ENCODE peak calls at places on chromosomes 5 and 9, in four cellular contexts. One of them, this sample, is unnamed.

GRCh38 chr5:64746446-64746845 is 22.0 kb downstream of the SREK1IP1 start:
- DNase-seq in K562: no peak
- DNase-seq in GM12878: no peak
- DNase-seq in HEK293T: no peak
- DNase-seq in this sample: no peak

GRCh38 chr5:1003296-1003937 is 5.2 kb upstream of the NKD2 start:
- DNase-seq in K562: no peak
- DNase-seq in GM12878: no peak
- DNase-seq in HEK293T: no peak
- DNase-seq in this sample: no peak

GRCh38 chr9:86591472-86591871 is 237.3 kb upstream of the TUT7 start:
- DNase-seq in K562: no peak
- DNase-seq in GM12878: no peak
- DNase-seq in HEK293T: no peak
- DNase-seq in this sample: no peak

GRCh38 chr9:18296702-18297531 is 177.0 kb upstream of the ADAMTSL1 start:
- DNase-seq in K562: no peak
- DNase-seq in GM12878: no peak
- DNase-seq in HEK293T: no peak
- DNase-seq in this sample: no peak

GRCh38 chr5:153670081-153670480 is 179.6 kb downstream of the GRIA1 start:
- DNase-seq in K562: no peak
- DNase-seq in GM12878: no peak
- DNase-seq in HEK293T: no peak
- DNase-seq in this sample: no peak

GRCh38 chr5:109878887-109879286 is 189.2 kb downstream of the MAN2A1 start:
- DNase-seq in K562: no peak
- DNase-seq in GM12878: no peak
- DNase-seq in HEK293T: no peak
- DNase-seq in this sample: no peak

GRCh38 chr9:120439147-120439546 is 140.8 kb downstream of the CDK5RAP2 start:
- DNase-seq in K562: peak; percentile 46
- DNase-seq in GM12878: no peak
- DNase-seq in HEK293T: peak; percentile 25
- DNase-seq in this sample: peak; percentile 17

GRCh38 chr5:108382784-108383358 is 973 bp upstream of the FBXL17 start:
- DNase-seq in K562: peak; percentile 8
- DNase-seq in GM12878: no peak
- DNase-seq in HEK293T: peak; percentile 9
- DNase-seq in this sample: no peak

GRCh38 chr9:114116061-114116747 is 17.1 kb upstream of the KIF12 start:
- DNase-seq in K562: no peak
- DNase-seq in GM12878: no peak
- DNase-seq in HEK293T: no peak
- DNase-seq in this sample: no peak

GRCh38 chr5:2866622-2867372 is 115.3 kb upstream of the IRX2 start:
- DNase-seq in K562: no peak
- DNase-seq in GM12878: no peak
- DNase-seq in HEK293T: no peak
- DNase-seq in this sample: no peak

GRCh38 chr9:98146101-98146991 is 27.3 kb upstream of the TRIM14 start:
- DNase-seq in K562: no peak
- DNase-seq in GM12878: peak; percentile 36
- DNase-seq in HEK293T: no peak
- DNase-seq in this sample: peak; percentile 94

GRCh38 chr5:171520300-171521170 is 101.1 kb downstream of the FGF18 start:
- DNase-seq in K562: no peak
- DNase-seq in GM12878: no peak
- DNase-seq in HEK293T: peak; percentile 32
- DNase-seq in this sample: no peak

GRCh38 chr5:10311595-10312425 is 4.1 kb upstream of the CMBL start:
- DNase-seq in K562: no peak
- DNase-seq in GM12878: no peak
- DNase-seq in HEK293T: no peak
- DNase-seq in this sample: no peak

GRCh38 chr5:138282918-138283742 is 8.7 kb upstream of the GFRA3 start:
- DNase-seq in K562: peak; percentile 42
- DNase-seq in GM12878: no peak
- DNase-seq in HEK293T: peak; percentile 69
- DNase-seq in this sample: peak; percentile 68

GRCh38 chr5:154162475-154163217 is 27.9 kb upstream of the GALNT10 start:
- DNase-seq in K562: no peak
- DNase-seq in GM12878: no peak
- DNase-seq in HEK293T: no peak
- DNase-seq in this sample: no peak

GRCh38 chr5:177474094-177474493 is 660 bp upstream of the DBN1 start:
- DNase-seq in K562: no peak
- DNase-seq in GM12878: no peak
- DNase-seq in HEK293T: no peak
- DNase-seq in this sample: no peak

GRCh38 chr9:110919609-110920008 is 118.7 kb downstream of the LPAR1 start:
- DNase-seq in K562: no peak
- DNase-seq in GM12878: no peak
- DNase-seq in HEK293T: no peak
- DNase-seq in this sample: no peak

GRCh38 chr5:167453518-167454020 is 837.9 kb upstream of the WWC1 start:
- DNase-seq in K562: no peak
- DNase-seq in GM12878: no peak
- DNase-seq in HEK293T: no peak
- DNase-seq in this sample: no peak

GRCh38 chr5:113508756-113509155 is 4.7 kb upstream of the YTHDC2 start:
- DNase-seq in K562: no peak
- DNase-seq in GM12878: no peak
- DNase-seq in HEK293T: no peak
- DNase-seq in this sample: no peak

GRCh38 chr5:93359296-93359957 is 221.6 kb downstream of the NR2F1-AS1 start:
- DNase-seq in K562: no peak
- DNase-seq in GM12878: no peak
- DNase-seq in HEK293T: no peak
- DNase-seq in this sample: no peak

GRCh38 chr9:114419796-114420195 is 32.0 kb upstream of the AKNA start:
- DNase-seq in K562: no peak
- DNase-seq in GM12878: no peak
- DNase-seq in HEK293T: no peak
- DNase-seq in this sample: no peak

GRCh38 chr5:144812770-144813169 is 642.1 kb downstream of the KCTD16 start:
- DNase-seq in K562: no peak
- DNase-seq in GM12878: no peak
- DNase-seq in HEK293T: no peak
- DNase-seq in this sample: no peak

GRCh38 chr5:179955062-179955461 is 47.4 kb upstream of the TBC1D9B start:
- DNase-seq in K562: no peak
- DNase-seq in GM12878: no peak
- DNase-seq in HEK293T: no peak
- DNase-seq in this sample: no peak

GRCh38 chr9:137171149-137172063 is at the start of gene TMEM210:
- DNase-seq in K562: peak; percentile 10
- DNase-seq in GM12878: no peak
- DNase-seq in HEK293T: no peak
- DNase-seq in this sample: no peak

GRCh38 chr9:127796899-127797370 is 5.7 kb upstream of the FPGS start:
- DNase-seq in K562: no peak
- DNase-seq in GM12878: no peak
- DNase-seq in HEK293T: no peak
- DNase-seq in this sample: no peak

GRCh38 chr5:125413861-125414260 is 667.4 kb upstream of the ZNF608 start:
- DNase-seq in K562: no peak
- DNase-seq in GM12878: no peak
- DNase-seq in HEK293T: no peak
- DNase-seq in this sample: no peak

GRCh38 chr5:125411163-125412050 is 665.0 kb upstream of the ZNF608 start:
- DNase-seq in K562: no peak
- DNase-seq in GM12878: peak; percentile 50
- DNase-seq in HEK293T: peak; percentile 17
- DNase-seq in this sample: no peak

GRCh38 chr5:125410501-125411162 is 664.2 kb upstream of the ZNF608 start:
- DNase-seq in K562: no peak
- DNase-seq in GM12878: no peak
- DNase-seq in HEK293T: no peak
- DNase-seq in this sample: no peak

GRCh38 chr5:125412561-125413535 is 666.4 kb upstream of the ZNF608 start:
- DNase-seq in K562: no peak
- DNase-seq in GM12878: no peak
- DNase-seq in HEK293T: peak; percentile 78
- DNase-seq in this sample: peak; percentile 4

GRCh38 chr5:125412051-125412560 is 665.7 kb upstream of the ZNF608 start:
- DNase-seq in K562: no peak
- DNase-seq in GM12878: peak; percentile 57
- DNase-seq in HEK293T: peak; percentile 10
- DNase-seq in this sample: no peak
- TF ChIP-seq TARDBP in K562: no peak
- TF ChIP-seq TARDBP in GM12878: no peak
- TF ChIP-seq TARDBP in HEK293T: no peak
- TF ChIP-seq TARDBP in this sample: no peak

GRCh38 chr5:126357585-126358342 is 65.4 kb upstream of the GRAMD2B start:
- DNase-seq in K562: no peak
- DNase-seq in GM12878: no peak
- DNase-seq in HEK293T: no peak
- DNase-seq in this sample: no peak

GRCh38 chr5:126354857-126355731 is 68.1 kb upstream of the GRAMD2B start:
- DNase-seq in K562: no peak
- DNase-seq in GM12878: no peak
- DNase-seq in HEK293T: no peak
- DNase-seq in this sample: no peak

GRCh38 chr5:126355940-126356339 is 67.3 kb upstream of the GRAMD2B start:
- DNase-seq in K562: no peak
- DNase-seq in GM12878: peak; percentile 34
- DNase-seq in HEK293T: no peak
- DNase-seq in this sample: no peak

GRCh38 chr5:126351138-126351537 is 72.1 kb upstream of the GRAMD2B start:
- DNase-seq in K562: no peak
- DNase-seq in GM12878: no peak
- DNase-seq in HEK293T: no peak
- DNase-seq in this sample: no peak

DNA sequence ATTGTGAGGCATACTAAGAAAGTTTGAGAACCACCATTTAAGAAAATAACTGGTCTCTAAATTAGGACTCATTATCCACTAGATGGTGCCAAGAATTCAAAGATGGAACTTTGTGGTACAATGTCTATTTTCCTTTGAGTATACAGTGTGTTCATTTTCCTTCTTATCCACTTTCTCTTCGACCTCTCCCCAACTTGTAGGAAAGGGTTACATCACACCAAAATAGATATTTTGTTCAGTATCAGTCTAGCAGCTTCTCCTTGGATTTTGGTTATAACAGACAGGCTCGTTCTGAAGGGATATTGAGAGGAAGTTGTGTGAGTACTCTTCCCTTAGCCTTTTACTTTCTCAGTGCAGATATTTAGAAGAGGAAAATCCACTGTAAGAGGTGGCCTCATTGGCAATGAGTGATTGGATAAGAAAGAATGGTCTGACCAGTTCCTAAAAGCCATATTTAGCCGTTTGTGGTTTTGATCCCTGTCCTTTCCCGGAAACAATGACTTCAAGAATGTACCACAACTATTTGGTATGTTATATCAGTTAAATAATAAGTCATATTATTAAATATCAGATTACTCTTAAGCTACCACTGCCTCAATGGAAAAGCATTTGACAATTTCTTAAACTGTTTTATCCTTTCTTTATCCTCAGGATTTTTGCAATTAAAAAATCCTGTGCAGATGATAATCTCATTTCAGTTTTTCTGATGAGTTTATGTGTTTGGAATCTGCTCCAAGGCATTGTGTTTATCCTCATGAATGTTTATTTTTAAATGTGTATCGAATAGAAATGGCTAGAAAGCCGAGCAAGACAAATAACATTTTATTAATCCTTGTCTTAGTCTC is 69.0 kb upstream of the GRAMD2B start:
- DNase-seq in K562: peak; percentile 52
- DNase-seq in GM12878: peak; percentile 38
- DNase-seq in HEK293T: peak; percentile 31
- DNase-seq in this sample: peak; percentile 58
- TF ChIP-seq TARDBP in K562: no peak
- TF ChIP-seq TARDBP in GM12878: no peak
- TF ChIP-seq TARDBP in HEK293T: no peak
- TF ChIP-seq TARDBP in this sample: no peak

DNA sequence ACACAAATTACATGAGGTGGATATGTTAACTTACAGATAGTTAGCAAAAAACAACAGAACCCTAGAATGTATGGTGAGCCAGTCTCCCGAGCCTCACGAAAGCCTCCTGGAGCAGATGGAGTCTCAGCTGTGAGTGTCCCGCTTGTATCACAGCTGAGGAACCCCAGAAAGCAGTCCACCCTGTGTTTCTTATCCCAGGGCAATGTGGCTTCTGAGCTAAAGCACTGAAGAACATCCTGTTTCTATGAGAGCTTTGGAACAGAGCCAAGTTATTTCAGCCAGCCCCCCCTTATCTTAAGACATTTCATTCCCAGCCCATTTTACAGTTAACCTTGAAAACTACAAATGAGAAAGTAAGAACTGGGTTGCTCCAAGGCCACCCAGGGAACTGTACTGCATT is 1220.9 kb upstream of the CDH6 start:
- DNase-seq in K562: peak; percentile 35
- DNase-seq in GM12878: no peak
- DNase-seq in HEK293T: no peak
- DNase-seq in this sample: no peak
- TF ChIP-seq TARDBP in K562: no peak
- TF ChIP-seq TARDBP in GM12878: no peak
- TF ChIP-seq TARDBP in HEK293T: no peak
- TF ChIP-seq TARDBP in this sample: no peak

DNA sequence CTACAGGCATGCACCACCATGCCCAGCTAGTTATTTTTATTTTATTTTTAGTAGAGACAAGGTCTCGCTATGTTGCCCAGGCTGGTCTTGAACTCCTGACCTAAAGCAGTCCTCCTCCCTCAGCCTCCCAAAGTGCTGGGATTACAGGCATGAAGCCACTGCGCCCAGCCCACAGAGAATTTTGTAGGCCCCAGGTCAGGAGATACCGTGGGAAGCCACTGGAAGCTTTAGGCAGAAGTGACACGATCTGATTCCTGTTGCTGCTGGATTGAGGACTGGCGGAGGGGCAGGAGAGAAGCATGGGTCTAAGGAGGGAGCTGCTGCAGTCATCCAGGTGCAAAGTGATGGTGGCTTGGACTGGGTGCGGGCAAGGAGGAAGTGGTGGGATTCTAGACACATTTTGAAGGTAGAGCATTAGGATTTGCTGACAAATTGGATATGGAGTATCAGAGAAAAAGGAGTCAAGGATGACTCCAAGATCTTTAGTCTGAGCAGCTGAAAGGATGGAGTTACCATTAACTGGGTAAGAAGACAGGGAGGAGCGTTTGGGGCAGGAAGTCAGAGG is 20.7 kb downstream of the TCF7 start:
- DNase-seq in K562: no peak
- DNase-seq in GM12878: no peak
- DNase-seq in HEK293T: no peak
- DNase-seq in this sample: no peak
- TF ChIP-seq TARDBP in K562: no peak
- TF ChIP-seq TARDBP in GM12878: no peak
- TF ChIP-seq TARDBP in HEK293T: no peak
- TF ChIP-seq TARDBP in this sample: no peak

This sample was measured in HepG2.